ENCODE peak calls at places on chromosomes 11 and 22, in five cellular contexts. U is retina, P is NCI-H345, F is T-helper 1 cell, Y is activated T-cell treated with anti-CD3 and anti-CD28 coated beads for 24 hours. M is an unnamed sample.
A peak's percentile ranks its signal among the peaks of the same experiment; 100 is the strongest.

GRCh38 chr22:50624347-50625130 is 3.4 kb downstream of the ARSA start:
- DNase-seq in U (no peak), P (no peak), F (no peak), Y (no peak), M (peak; percentile 25)

GRCh38 chr22:47788461-47788860 is 1026.0 kb downstream of the TBC1D22A start:
- DNase-seq in U (no peak), P (no peak), F (no peak), Y (no peak), M (no peak)

GRCh38 chr22:42316988-42317387 is 46.5 kb upstream of the TCF20 start:
- DNase-seq in U (no peak), P (peak; percentile 26), F (no peak), Y (peak; percentile 47), M (no peak)

GRCh38 chr22:26273011-26273675 is 103.9 kb downstream of the SEZ6L start:
- DNase-seq in U (no peak), P (peak; percentile 75), F (no peak), Y (no peak), M (no peak)

GRCh38 chr11:73342633-73343032 is 33.6 kb upstream of the RELT start:
- DNase-seq in U (no peak), P (peak; percentile 25), F (no peak), Y (no peak), M (no peak)

GRCh38 chr11:14703731-14704130 is 60.1 kb downstream of the PDE3B start:
- DNase-seq in U (no peak), P (no peak), F (no peak), Y (no peak), M (no peak)

GRCh38 chr22:29200901-29201300 is 4.8 kb upstream of the EMID1 start:
- DNase-seq in U (no peak), P (no peak), F (no peak), Y (no peak), M (no peak)

GRCh38 chr11:109845437-109845836 is 247.8 kb upstream of the ZC3H12C start:
- DNase-seq in U (no peak), P (no peak), F (no peak), Y (no peak), M (no peak)

GRCh38 chr11:8252946-8253345 is 10.7 kb downstream of the LMO1 start:
- DNase-seq in U (no peak), P (no peak), F (no peak), Y (no peak), M (no peak)

GRCh38 chr11:85483861-85484260 is 143.3 kb downstream of the DLG2 start:
- DNase-seq in U (no peak), P (no peak), F (no peak), Y (no peak), M (no peak)

GRCh38 chr11:16923987-16924386 is 90.2 kb downstream of the PLEKHA7 start:
- DNase-seq in U (no peak), P (no peak), F (no peak), Y (no peak), M (no peak)

GRCh38 chr11:74770456-74770855 is 21.8 kb downstream of the RNF169 start:
- DNase-seq in U (no peak), P (no peak), F (no peak), Y (no peak), M (no peak)

GRCh38 chr22:27576413-27576812 is 225.1 kb downstream of the MN1 start:
- DNase-seq in U (no peak), P (no peak), F (no peak), Y (no peak), M (no peak)

GRCh38 chr11:64872790-64873488 is 5.5 kb downstream of the EHD1 start:
- DNase-seq in U (no peak), P (no peak), F (no peak), Y (no peak), M (no peak)

GRCh38 chr11:46710821-46711269 is 8.2 kb upstream of the F2 start:
- DNase-seq in U (no peak), P (no peak), F (no peak), Y (no peak), M (no peak)

GRCh38 chr11:46373787-46374740 is 7.4 kb upstream of the MDK start:
- DNase-seq in U (no peak), P (no peak), F (no peak), Y (no peak), M (no peak)

GRCh38 chr22:42787357-42787736 is 66.7 kb upstream of the A4GALT start:
- DNase-seq in U (no peak), P (no peak), F (no peak), Y (no peak), M (no peak)

GRCh38 chr11:69204246-69205124 is 48.8 kb downstream of the SMIM38 start:
- DNase-seq in U (peak; percentile 53), P (no peak), F (no peak), Y (no peak), M (peak; percentile 45)

GRCh38 chr22:32584650-32585049 is 110.0 kb downstream of the FBXO7 start:
- DNase-seq in U (no peak), P (no peak), F (no peak), Y (no peak), M (no peak)

GRCh38 chr22:50613291-50613981 is 12.8 kb downstream of the MAPK8IP2 start:
- DNase-seq in U (no peak), P (no peak), F (no peak), Y (no peak), M (peak; percentile 41)

GRCh38 chr11:59182457-59183151 is 10.7 kb downstream of the DTX4 start:
- DNase-seq in U (no peak), P (no peak), F (no peak), Y (no peak), M (no peak)

GRCh38 chr22:22155607-22156006 is 89.0 kb upstream of the VPREB1 start:
- DNase-seq in U (no peak), P (no peak), F (no peak), Y (no peak), M (no peak)

GRCh38 chr11:2276999-2277328 is 6.6 kb upstream of the ASCL2 start:
- DNase-seq in U (peak; percentile 0), P (no peak), F (no peak), Y (no peak), M (peak; percentile 43)

GRCh38 chr22:48359613-48359965 is 1468.1 kb downstream of the BRD1 start:
- DNase-seq in U (peak; percentile 41), P (no peak), F (no peak), Y (no peak), M (no peak)

GRCh38 chr11:64482588-64482987 is 108.4 kb upstream of the SLC22A12 start:
- DNase-seq in U (no peak), P (no peak), F (no peak), Y (no peak), M (no peak)

GRCh38 chr11:76768091-76769047 is 14.8 kb upstream of the TSKU start:
- DNase-seq in U (no peak), P (peak; percentile 74), F (no peak), Y (no peak), M (peak; percentile 68)

GRCh38 chr11:124875401-124875800 is 10.2 kb downstream of the ROBO3 start:
- DNase-seq in U (no peak), P (no peak), F (no peak), Y (no peak), M (no peak)

GRCh38 chr11:76661306-76661751 is 9.2 kb downstream of the LRRC32 start:
- DNase-seq in U (no peak), P (no peak), F (no peak), Y (no peak), M (peak; percentile 45)

GRCh38 chr11:83713701-83714100 is 427.5 kb upstream of the CCDC90B start:
- DNase-seq in U (no peak), P (no peak), F (no peak), Y (no peak), M (no peak)

GRCh38 chr22:35839811-35840739 is 122.4 kb downstream of the APOL5 start:
- DNase-seq in U (peak; percentile 87), P (peak; percentile 93), F (no peak), Y (no peak), M (peak; percentile 83)